ENCODE peak calls at places on chromosomes 4 and X, in eight cellular contexts. D is SJSA1, Q is GM12865, H is fibroblast of mammary gland, K is transverse colon, I is A549, B is BJ, G is PC-3. S is an unnamed sample.

GRCh38 chrX:23554304-23554703 is 113.0 kb upstream of the PRDX4 start:
- DNase-seq in K (no peak), B (no peak), I (peak), G (peak), D (peak), Q (peak), H (peak), S (no peak)

GRCh38 chrX:10160221-10160620 is 3.4 kb downstream of the CLCN4 start:
- DNase-seq in G (no peak), I (no peak), H (no peak), B (no peak), K (no peak), D (no peak), Q (no peak), S (no peak)

GRCh38 chrX:15525664-15526416 is 25.2 kb downstream of the BMX start:
- DNase-seq in B (no peak), G (peak), H (no peak), K (no peak), I (no peak), D (no peak), Q (no peak), S (no peak)

GRCh38 chr4:40238700-40239548 is 42.1 kb downstream of the RHOH start:
- DNase-seq in D (no peak), I (peak), H (no peak), K (peak), B (no peak), Q (peak), G (no peak), S (no peak)

GRCh38 chr4:150244600-150244999 is 166.4 kb downstream of the DCLK2 start:
- DNase-seq in K (no peak), D (peak), G (peak), H (peak), B (no peak), Q (no peak), I (peak), S (no peak)

GRCh38 chr4:155371432-155372043 is 5.2 kb downstream of the MAP9 start:
- DNase-seq in Q (peak), D (no peak), B (no peak), H (peak), I (peak), K (no peak), G (peak), S (no peak)

GRCh38 chr4:98873059-98873458 is 55.9 kb downstream of the EIF4E start:
- DNase-seq in Q (no peak), B (no peak), K (no peak), H (peak), D (no peak), I (no peak), G (peak), S (no peak)

GRCh38 chrX:43644124-43644701 is 11.9 kb upstream of the MAOA start:
- DNase-seq in H (peak), I (peak), B (no peak), D (peak), K (no peak), Q (no peak), G (peak), S (no peak)

GRCh38 chr4:15778191-15778741 is at the start of gene CD38:
- DNase-seq in D (no peak), K (peak), G (no peak), Q (peak), H (no peak), I (peak), B (no peak), S (peak)

GRCh38 chr4:48261288-48261687 is 8.3 kb downstream of the TEC start:
- DNase-seq in Q (peak), B (no peak), G (no peak), I (no peak), D (no peak), K (no peak), H (no peak), S (no peak)

GRCh38 chr4:149160370-149160769 is 655.3 kb downstream of the IQCM start:
- DNase-seq in G (peak), Q (no peak), D (no peak), K (no peak), I (no peak), B (no peak), H (no peak), S (no peak)

GRCh38 chr4:55637272-55637820 is 1.2 kb upstream of the NMU start:
- DNase-seq in B (no peak), K (no peak), D (no peak), H (no peak), G (no peak), I (no peak), Q (no peak), S (no peak)

GRCh38 chr4:149343614-149344013 is 472.0 kb downstream of the IQCM start:
- DNase-seq in H (peak), Q (no peak), I (no peak), D (no peak), K (no peak), B (no peak), G (no peak), S (no peak)

GRCh38 chr4:153541426-153542096 is 75.4 kb downstream of the TMEM131L start:
- DNase-seq in Q (peak), B (peak), D (peak), K (no peak), H (peak), G (peak), I (no peak), S (no peak)

GRCh38 chr4:94472056-94472826 is 20.5 kb downstream of the PDLIM5 start:
- DNase-seq in H (peak), Q (no peak), B (no peak), I (no peak), G (peak), K (no peak), D (peak), S (no peak)

GRCh38 chr4:140298001-140298400 is 75.4 kb upstream of the SCOC start:
- DNase-seq in Q (no peak), G (no peak), B (no peak), H (no peak), I (no peak), K (no peak), D (no peak), S (no peak)

GRCh38 chrX:38627683-38628082 is 66.3 kb downstream of the TSPAN7 start:
- DNase-seq in Q (peak), K (peak), H (peak), D (no peak), I (peak), B (no peak), G (peak), S (no peak)

GRCh38 chr4:156949373-156949814 is 22.2 kb downstream of the PDGFC start:
- DNase-seq in H (peak), I (peak), K (no peak), Q (no peak), B (peak), G (peak), D (peak), S (no peak)

GRCh38 chrX:30653415-30654131 is at the start of gene GK:
- DNase-seq in B (no peak), H (no peak), K (peak), I (no peak), G (peak), D (peak), Q (peak), S (no peak)

GRCh38 chr4:20327808-20328207 is 76.1 kb downstream of the SLIT2 start:
- DNase-seq in H (peak), Q (no peak), D (no peak), K (no peak), I (no peak), G (no peak), B (no peak), S (no peak)

GRCh38 chr4:145012841-145013240 is 85.2 kb downstream of the ANAPC10 start:
- DNase-seq in G (peak), I (peak), Q (peak), D (peak), H (peak), K (no peak), B (no peak), S (no peak)

GRCh38 chr4:2798399-2799301 is 5.8 kb downstream of the SH3BP2 start:
- DNase-seq in Q (peak), D (no peak), I (no peak), K (peak), B (no peak), H (no peak), G (no peak), S (no peak)

GRCh38 chr4:56055027-56055976 is 106.6 kb downstream of the CEP135 start:
- DNase-seq in H (no peak), K (peak), G (no peak), I (no peak), D (no peak), B (no peak), Q (no peak), S (no peak)

GRCh38 chr4:94523033-94523590 is 71.4 kb downstream of the PDLIM5 start:
- DNase-seq in G (no peak), B (no peak), K (no peak), Q (no peak), H (peak), D (no peak), I (no peak), S (no peak)

GRCh38 chrX:352181-352580 is 33.6 kb upstream of the GTPBP6 start:
- DNase-seq in I (no peak), H (no peak), G (no peak), K (no peak), D (no peak), Q (no peak), B (no peak), S (peak)

GRCh38 chr4:98476891-98477290 is 181.5 kb downstream of the TSPAN5 start:
- DNase-seq in Q (no peak), G (no peak), K (no peak), B (no peak), H (no peak), D (no peak), I (no peak), S (no peak)

GRCh38 chrX:96440941-96441340 is 243.7 kb upstream of the DIAPH2 start:
- DNase-seq in I (no peak), K (no peak), G (no peak), D (no peak), H (peak), B (no peak), Q (no peak), S (no peak)

GRCh38 chr4:150814873-150815272 is 200.2 kb downstream of the LRBA start:
- DNase-seq in G (peak), K (no peak), B (no peak), D (no peak), I (no peak), Q (no peak), H (no peak), S (no peak)

GRCh38 chr4:110418641-110419040 is 57.3 kb upstream of the ENPEP start:
- DNase-seq in Q (no peak), D (no peak), K (no peak), B (no peak), G (no peak), I (no peak), H (no peak), S (no peak)

GRCh38 chr4:98720871-98721480 is 62.6 kb upstream of the TSPAN5 start:
- DNase-seq in B (no peak), G (peak), D (peak), K (no peak), H (peak), I (no peak), Q (no peak), S (no peak)

GRCh38 chr4:123102897-123103489 is 180.6 kb upstream of the NUDT6 start:
- DNase-seq in I (peak), Q (peak), G (peak), B (no peak), D (peak), K (no peak), H (peak), S (no peak)

GRCh38 chrX:78712381-78712780 is 35.1 kb upstream of the LPAR4 start:
- DNase-seq in H (no peak), I (no peak), K (no peak), B (no peak), D (no peak), Q (no peak), G (no peak), S (no peak)

GRCh38 chrX:49155243-49155899 is 7.2 kb upstream of the MAGIX start:
- DNase-seq in H (peak), B (no peak), Q (peak), G (peak), K (peak), D (peak), I (peak), S (no peak)
- H3K4me3 ChIP-seq in H (peak), B (peak), Q (peak), G (peak), K (peak), D (peak), I (peak), S (peak)

DNA sequence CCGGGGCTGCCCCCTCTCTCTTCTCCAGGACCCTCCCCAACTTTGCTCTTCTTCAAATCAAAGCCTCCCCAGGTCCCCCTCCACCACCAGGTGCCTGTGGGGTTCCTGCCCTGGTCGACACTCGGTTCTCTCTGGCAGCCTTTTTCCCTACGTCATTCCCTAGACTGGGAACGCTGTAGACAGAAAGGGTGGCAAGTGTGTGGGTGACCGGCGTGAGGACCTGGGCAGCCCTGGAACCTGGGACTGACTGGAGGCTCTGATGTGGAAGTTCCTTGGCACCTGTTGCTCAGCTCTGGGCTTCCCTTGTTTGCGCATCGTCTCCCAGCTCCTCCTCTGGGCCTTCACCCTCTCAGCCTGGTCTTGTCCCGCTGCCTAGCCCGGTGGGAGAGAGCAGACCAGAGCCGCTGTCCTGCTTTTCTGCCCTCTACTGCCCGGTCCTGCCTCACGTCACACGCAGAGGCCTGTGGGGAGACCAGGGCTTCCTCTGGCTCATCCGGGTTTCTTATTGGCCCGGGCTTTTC is 1.3 kb downstream of the TACC3 start:
- DNase-seq in D (no peak), I (no peak), H (no peak), B (no peak), K (no peak), Q (no peak), G (no peak), S (no peak)
- H3K4me3 ChIP-seq in D (peak), I (peak), H (peak), B (peak), K (no peak), Q (peak), G (peak), S (no peak)

GRCh38 chr4:88734403-88734949 is 36.8 kb upstream of the NAP1L5 start:
- DNase-seq in Q (no peak), G (no peak), I (no peak), B (no peak), H (peak), D (no peak), K (no peak), S (no peak)
- H3K4me3 ChIP-seq in Q (no peak), G (no peak), I (no peak), B (no peak), H (no peak), D (no peak), K (no peak), S (no peak)

GRCh38 chrX:137562096-137562495 is 3.8 kb upstream of the ZIC3 start:
- DNase-seq in B (no peak), H (no peak), I (no peak), D (no peak), K (no peak), Q (no peak), G (no peak), S (no peak)

GRCh38 chrX:137565921-137566745 is at the start of gene ZIC3:
- DNase-seq in I (no peak), K (peak), B (no peak), G (peak), H (peak), D (peak), Q (no peak), S (peak)

GRCh38 chrX:137566746-137567473 is 983 bp downstream of the ZIC3 start:
- DNase-seq in K (no peak), G (no peak), Q (no peak), H (no peak), D (no peak), B (no peak), I (no peak), S (no peak)

GRCh38 chrX:137565318-137565904 is 516 bp upstream of the ZIC3 start:
- DNase-seq in H (no peak), G (no peak), D (no peak), I (no peak), B (no peak), Q (no peak), K (no peak), S (no peak)

DNA sequence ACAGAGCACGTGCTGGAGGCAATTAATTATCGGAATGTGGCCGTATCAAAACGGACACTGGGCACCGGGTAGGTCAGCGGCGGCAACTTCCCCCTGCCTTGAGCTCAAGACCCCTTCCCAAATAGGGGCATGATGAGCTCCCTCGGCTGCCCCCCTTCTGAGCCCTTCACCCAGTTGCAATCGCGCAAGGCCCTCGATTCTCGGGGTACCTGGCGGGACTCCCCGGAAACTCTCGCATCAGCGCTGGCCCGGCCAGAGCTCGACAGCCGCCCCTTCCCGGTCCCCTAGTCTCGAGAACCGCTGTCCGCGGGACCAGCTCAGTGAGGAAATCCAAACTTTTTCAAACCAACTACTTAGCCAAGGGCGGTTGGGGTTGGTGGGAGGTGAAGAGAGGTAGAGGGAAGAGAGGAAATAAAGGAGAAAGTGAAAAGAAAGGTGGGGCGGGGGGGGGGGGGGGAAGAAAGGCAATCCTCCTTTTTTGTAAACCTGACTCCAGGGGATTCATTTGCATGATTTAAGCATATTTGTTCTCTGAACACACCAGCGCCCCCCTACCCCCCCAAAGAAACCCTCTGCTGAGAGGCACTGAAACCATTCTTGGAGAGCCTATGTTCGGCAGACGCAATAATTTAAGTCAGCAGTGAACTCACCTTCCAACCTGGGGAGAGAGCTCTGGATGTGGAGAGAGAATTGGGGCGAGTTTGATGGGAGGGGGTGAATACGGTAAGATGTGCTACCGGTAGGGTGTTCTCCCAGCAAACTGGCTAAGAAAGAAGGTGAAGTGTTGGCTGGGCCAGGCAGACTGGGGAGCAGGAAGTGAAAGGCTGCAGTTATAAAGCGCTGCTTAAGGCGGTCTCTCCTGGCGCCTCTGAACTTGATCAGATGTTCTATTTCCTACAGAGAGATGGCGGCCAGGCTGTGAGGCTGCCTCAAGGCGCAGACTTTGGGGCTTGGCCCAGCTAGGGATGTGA is 2.0 kb upstream of the ZIC3 start:
- DNase-seq in D (no peak), Q (no peak), I (no peak), B (no peak), H (no peak), G (no peak), K (no peak), S (no peak)
- H3K4me3 ChIP-seq in D (no peak), Q (no peak), I (no peak), B (no peak), H (no peak), G (no peak), K (no peak), S (no peak)

GRCh38 chr4:73976217-73976616 is 5.6 kb downstream of the PF4 start:
- DNase-seq in G (no peak), B (no peak), H (no peak), I (no peak), D (no peak), K (no peak), Q (no peak), S (no peak)

GRCh38 chr4:73974352-73974751 is 7.5 kb downstream of the PF4 start:
- DNase-seq in H (no peak), D (no peak), I (no peak), G (no peak), K (no peak), Q (no peak), B (no peak), S (no peak)

GRCh38 chr4:73967891-73968290 is 13.9 kb downstream of the PF4 start:
- DNase-seq in Q (no peak), I (no peak), G (no peak), H (no peak), K (no peak), B (no peak), D (no peak), S (no peak)

GRCh38 chr4:73970011-73970410 is 11.8 kb downstream of the PF4 start:
- DNase-seq in Q (no peak), K (no peak), H (no peak), I (no peak), B (no peak), D (no peak), G (no peak), S (no peak)

GRCh38 chr4:73970945-73971344 is 10.9 kb downstream of the PF4 start:
- DNase-seq in K (no peak), H (no peak), I (no peak), G (no peak), B (no peak), Q (no peak), D (no peak), S (no peak)
- H3K4me3 ChIP-seq in K (no peak), H (no peak), I (no peak), G (no peak), B (no peak), Q (no peak), D (no peak), S (no peak)

DNA sequence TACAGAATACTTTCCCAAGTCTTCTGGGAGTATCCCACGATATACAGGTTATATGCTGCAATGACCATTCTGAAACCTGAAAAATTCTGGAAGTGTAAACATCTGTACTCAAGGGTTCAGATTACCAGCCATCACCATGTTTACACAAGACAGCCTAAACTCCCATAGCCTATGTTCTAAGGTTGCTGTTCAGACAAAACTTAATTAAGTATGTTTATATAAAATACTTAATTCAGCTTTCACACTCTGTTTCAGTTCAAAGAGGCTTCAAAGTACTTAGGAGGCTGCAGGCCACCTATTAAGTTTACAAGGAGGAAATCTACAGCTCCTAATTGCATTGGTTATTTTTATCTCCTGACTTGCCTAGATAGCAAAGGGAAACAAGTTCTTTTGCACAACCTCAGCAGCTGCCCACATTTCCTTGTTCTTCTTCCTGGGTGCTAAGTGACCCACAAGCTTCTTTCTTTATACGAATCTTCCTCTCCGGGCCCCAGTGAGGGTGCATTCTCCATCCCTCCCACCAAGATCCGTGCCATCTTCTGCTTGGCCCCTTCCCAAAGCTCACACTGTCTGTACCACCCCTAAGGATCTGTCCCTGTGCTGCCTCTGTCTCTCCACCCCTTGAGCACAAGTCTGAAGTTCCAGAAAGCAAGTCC is 2.0 kb downstream of the GAK start:
- DNase-seq in D (no peak), H (peak), I (no peak), Q (peak), K (no peak), B (no peak), G (peak), S (no peak)
- H3K4me3 ChIP-seq in D (no peak), H (no peak), I (peak), Q (peak), K (no peak), B (no peak), G (peak), S (no peak)

GRCh38 chrX:135421537-135421931 is 210 bp upstream of the SMIM10L2A start:
- DNase-seq in G (peak), H (peak), K (peak), I (peak), B (peak), D (peak), Q (peak), S (peak)
- H3K4me3 ChIP-seq in G (peak), H (peak), K (peak), I (peak), B (peak), D (peak), Q (peak), S (peak)